ENCODE peak calls at places on chromosomes 11 and 22, in eight cellular contexts. One of them, this sample, is unnamed.

GRCh38 chr11:35529971-35530495 is 4.6 kb upstream of the PAMR1 start:
- DNase-seq in HFFc6: peak
- DNase-seq in fibroblast of lung: peak
- DNase-seq in HFF-Myc: peak
- DNase-seq in CD4-positive, alpha-beta T cell: no peak
- DNase-seq in Calu3: no peak
- DNase-seq in cardiac muscle cell: peak
- DNase-seq in pancreas: no peak
- DNase-seq in this sample: no peak

GRCh38 chr22:30872282-30873041 is 96.1 kb downstream of the MORC2 start:
- DNase-seq in Calu3: no peak
- DNase-seq in CD4-positive, alpha-beta T cell: no peak
- DNase-seq in HFFc6: no peak
- DNase-seq in cardiac muscle cell: no peak
- DNase-seq in HFF-Myc: no peak
- DNase-seq in fibroblast of lung: no peak
- DNase-seq in pancreas: peak
- DNase-seq in this sample: no peak

GRCh38 chr11:102202972-102203371 is 92.7 kb downstream of the YAP1 start:
- DNase-seq in CD4-positive, alpha-beta T cell: no peak
- DNase-seq in pancreas: no peak
- DNase-seq in HFFc6: no peak
- DNase-seq in fibroblast of lung: no peak
- DNase-seq in cardiac muscle cell: no peak
- DNase-seq in Calu3: no peak
- DNase-seq in HFF-Myc: no peak
- DNase-seq in this sample: no peak

GRCh38 chr11:841981-842369 is 354 bp downstream of the POLR2L start:
- DNase-seq in Calu3: no peak
- DNase-seq in HFFc6: no peak
- DNase-seq in cardiac muscle cell: no peak
- DNase-seq in fibroblast of lung: no peak
- DNase-seq in HFF-Myc: no peak
- DNase-seq in CD4-positive, alpha-beta T cell: no peak
- DNase-seq in pancreas: no peak
- DNase-seq in this sample: no peak

GRCh38 chr11:70331901-70332300 is 61.4 kb downstream of the PPFIA1 start:
- DNase-seq in cardiac muscle cell: no peak
- DNase-seq in pancreas: no peak
- DNase-seq in HFFc6: no peak
- DNase-seq in Calu3: no peak
- DNase-seq in fibroblast of lung: no peak
- DNase-seq in CD4-positive, alpha-beta T cell: no peak
- DNase-seq in HFF-Myc: no peak
- DNase-seq in this sample: no peak

GRCh38 chr11:62546244-62546936 is at the start of gene AHNAK:
- DNase-seq in Calu3: peak
- DNase-seq in cardiac muscle cell: peak
- DNase-seq in HFFc6: peak
- DNase-seq in fibroblast of lung: peak
- DNase-seq in CD4-positive, alpha-beta T cell: peak
- DNase-seq in HFF-Myc: no peak
- DNase-seq in pancreas: peak
- DNase-seq in this sample: peak

GRCh38 chr11:131622193-131622592 is 251.8 kb downstream of the NTM start:
- DNase-seq in CD4-positive, alpha-beta T cell: no peak
- DNase-seq in fibroblast of lung: no peak
- DNase-seq in pancreas: no peak
- DNase-seq in Calu3: no peak
- DNase-seq in HFFc6: no peak
- DNase-seq in cardiac muscle cell: no peak
- DNase-seq in HFF-Myc: no peak
- DNase-seq in this sample: no peak

GRCh38 chr11:103202048-103202651 is 92.9 kb downstream of the DYNC2H1 start:
- DNase-seq in cardiac muscle cell: peak
- DNase-seq in HFFc6: peak
- DNase-seq in HFF-Myc: no peak
- DNase-seq in Calu3: no peak
- DNase-seq in fibroblast of lung: peak
- DNase-seq in pancreas: no peak
- DNase-seq in CD4-positive, alpha-beta T cell: no peak
- DNase-seq in this sample: no peak

GRCh38 chr11:113689711-113690618 is 16.1 kb downstream of the TMPRSS5 start:
- DNase-seq in CD4-positive, alpha-beta T cell: no peak
- DNase-seq in HFF-Myc: no peak
- DNase-seq in cardiac muscle cell: no peak
- DNase-seq in Calu3: peak
- DNase-seq in fibroblast of lung: no peak
- DNase-seq in pancreas: no peak
- DNase-seq in HFFc6: no peak
- DNase-seq in this sample: no peak

GRCh38 chr11:113695207-113695606 is 10.9 kb downstream of the TMPRSS5 start:
- DNase-seq in pancreas: no peak
- DNase-seq in HFF-Myc: no peak
- DNase-seq in HFFc6: no peak
- DNase-seq in Calu3: no peak
- DNase-seq in cardiac muscle cell: no peak
- DNase-seq in CD4-positive, alpha-beta T cell: no peak
- DNase-seq in fibroblast of lung: no peak
- DNase-seq in this sample: no peak

GRCh38 chr11:113694390-113694789 is 11.7 kb downstream of the TMPRSS5 start:
- DNase-seq in Calu3: no peak
- DNase-seq in CD4-positive, alpha-beta T cell: no peak
- DNase-seq in fibroblast of lung: no peak
- DNase-seq in pancreas: no peak
- DNase-seq in HFFc6: no peak
- DNase-seq in HFF-Myc: no peak
- DNase-seq in cardiac muscle cell: no peak
- DNase-seq in this sample: no peak

GRCh38 chr11:113693030-113693429 is 13.1 kb downstream of the TMPRSS5 start:
- DNase-seq in CD4-positive, alpha-beta T cell: no peak
- DNase-seq in Calu3: no peak
- DNase-seq in HFFc6: no peak
- DNase-seq in fibroblast of lung: no peak
- DNase-seq in pancreas: no peak
- DNase-seq in HFF-Myc: no peak
- DNase-seq in cardiac muscle cell: no peak
- DNase-seq in this sample: no peak

DNA sequence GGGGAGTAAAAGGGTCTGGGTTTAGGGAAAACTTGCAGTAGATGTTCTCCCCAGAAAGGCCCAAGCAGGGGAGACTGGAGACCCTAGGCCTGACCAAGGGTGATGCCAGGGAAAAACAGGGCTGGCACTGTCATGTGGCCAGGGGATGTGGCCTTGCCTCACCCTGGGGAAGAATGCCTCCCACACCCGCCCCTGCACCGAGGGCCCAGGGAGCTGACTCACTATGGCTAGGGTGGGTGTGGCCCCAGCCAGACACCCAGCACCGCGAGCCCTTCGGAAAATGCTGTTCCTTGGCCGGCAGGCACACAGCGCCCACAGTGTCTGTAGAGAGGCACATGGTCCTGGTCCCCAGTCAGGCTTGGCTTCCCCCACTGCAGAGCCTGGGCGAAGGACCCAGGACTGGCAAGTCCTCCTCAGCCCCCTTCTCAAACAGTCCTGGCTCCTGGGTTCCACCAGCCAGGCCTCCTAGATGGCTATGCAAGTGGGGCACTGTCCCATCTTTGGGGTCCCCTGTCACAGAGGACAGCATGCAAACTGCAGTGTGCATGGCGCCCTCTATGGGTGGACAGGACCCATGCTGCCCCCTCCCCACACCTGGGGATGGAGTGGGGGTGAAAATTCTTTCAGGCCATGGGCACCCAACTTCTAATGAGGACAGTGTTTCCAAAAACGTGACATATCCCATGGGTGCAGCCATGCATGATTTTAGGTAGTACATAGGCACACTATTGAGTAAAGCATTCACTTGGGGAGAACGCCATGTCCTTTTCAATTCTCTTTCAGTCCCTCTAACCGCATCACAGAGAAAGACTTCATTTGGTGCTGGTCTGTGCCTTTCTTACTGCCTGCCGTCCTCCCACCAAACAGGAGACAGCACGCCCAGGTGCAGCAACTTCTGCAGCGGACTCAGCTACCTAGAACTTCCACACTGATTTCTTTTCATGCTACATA is 15.2 kb downstream of the TMPRSS5 start:
- DNase-seq in Calu3: peak
- DNase-seq in CD4-positive, alpha-beta T cell: no peak
- DNase-seq in HFFc6: peak
- DNase-seq in pancreas: no peak
- DNase-seq in cardiac muscle cell: peak
- DNase-seq in fibroblast of lung: peak
- DNase-seq in HFF-Myc: peak
- DNase-seq in this sample: peak
- TF ChIP-seq CTCF in Calu3: peak
- TF ChIP-seq CTCF in CD4-positive, alpha-beta T cell: no peak
- TF ChIP-seq CTCF in HFFc6: peak
- TF ChIP-seq CTCF in pancreas: peak
- TF ChIP-seq CTCF in cardiac muscle cell: peak
- TF ChIP-seq CTCF in fibroblast of lung: peak
- TF ChIP-seq CTCF in HFF-Myc: peak
- TF ChIP-seq CTCF in this sample: peak

DNA sequence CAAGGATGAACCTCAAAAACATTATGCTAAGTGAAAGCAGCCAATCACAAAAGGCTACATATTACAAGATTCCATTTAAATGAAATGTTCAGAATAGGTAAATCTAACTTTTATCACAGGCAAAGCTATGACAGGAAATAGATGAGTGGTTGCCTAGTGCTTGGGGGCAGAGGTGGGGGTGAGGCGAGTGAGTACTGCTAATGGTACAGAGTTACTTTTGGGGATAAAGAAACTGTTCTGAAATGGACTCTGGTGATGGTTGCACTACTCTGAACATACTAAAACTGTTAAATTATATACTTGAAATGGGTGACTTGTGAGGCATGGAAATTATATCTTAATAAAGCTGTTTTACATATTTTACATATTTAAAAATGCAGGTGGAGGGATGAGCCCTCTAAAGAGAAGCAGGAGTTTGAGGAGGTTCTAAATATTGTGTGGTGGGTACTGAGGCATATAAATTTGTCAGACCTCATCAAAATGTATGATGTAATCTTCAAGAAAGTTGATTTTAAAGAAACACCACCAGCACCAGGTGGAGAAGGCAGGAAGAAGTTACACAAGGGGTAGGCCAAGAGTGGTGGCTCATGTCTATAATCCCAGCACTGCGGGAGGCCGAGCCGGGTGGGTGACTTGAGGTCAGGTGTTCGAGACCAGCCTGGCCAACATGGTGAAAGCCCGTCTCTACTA is 3.6 kb downstream of the SLC43A1 start:
- DNase-seq in HFF-Myc: no peak
- DNase-seq in HFFc6: no peak
- DNase-seq in cardiac muscle cell: no peak
- DNase-seq in fibroblast of lung: no peak
- DNase-seq in pancreas: no peak
- DNase-seq in CD4-positive, alpha-beta T cell: no peak
- DNase-seq in Calu3: no peak
- DNase-seq in this sample: no peak
- TF ChIP-seq CTCF in HFF-Myc: no peak
- TF ChIP-seq CTCF in HFFc6: no peak
- TF ChIP-seq CTCF in cardiac muscle cell: no peak
- TF ChIP-seq CTCF in fibroblast of lung: no peak
- TF ChIP-seq CTCF in pancreas: no peak
- TF ChIP-seq CTCF in CD4-positive, alpha-beta T cell: no peak
- TF ChIP-seq CTCF in Calu3: no peak
- TF ChIP-seq CTCF in this sample: no peak

DNA sequence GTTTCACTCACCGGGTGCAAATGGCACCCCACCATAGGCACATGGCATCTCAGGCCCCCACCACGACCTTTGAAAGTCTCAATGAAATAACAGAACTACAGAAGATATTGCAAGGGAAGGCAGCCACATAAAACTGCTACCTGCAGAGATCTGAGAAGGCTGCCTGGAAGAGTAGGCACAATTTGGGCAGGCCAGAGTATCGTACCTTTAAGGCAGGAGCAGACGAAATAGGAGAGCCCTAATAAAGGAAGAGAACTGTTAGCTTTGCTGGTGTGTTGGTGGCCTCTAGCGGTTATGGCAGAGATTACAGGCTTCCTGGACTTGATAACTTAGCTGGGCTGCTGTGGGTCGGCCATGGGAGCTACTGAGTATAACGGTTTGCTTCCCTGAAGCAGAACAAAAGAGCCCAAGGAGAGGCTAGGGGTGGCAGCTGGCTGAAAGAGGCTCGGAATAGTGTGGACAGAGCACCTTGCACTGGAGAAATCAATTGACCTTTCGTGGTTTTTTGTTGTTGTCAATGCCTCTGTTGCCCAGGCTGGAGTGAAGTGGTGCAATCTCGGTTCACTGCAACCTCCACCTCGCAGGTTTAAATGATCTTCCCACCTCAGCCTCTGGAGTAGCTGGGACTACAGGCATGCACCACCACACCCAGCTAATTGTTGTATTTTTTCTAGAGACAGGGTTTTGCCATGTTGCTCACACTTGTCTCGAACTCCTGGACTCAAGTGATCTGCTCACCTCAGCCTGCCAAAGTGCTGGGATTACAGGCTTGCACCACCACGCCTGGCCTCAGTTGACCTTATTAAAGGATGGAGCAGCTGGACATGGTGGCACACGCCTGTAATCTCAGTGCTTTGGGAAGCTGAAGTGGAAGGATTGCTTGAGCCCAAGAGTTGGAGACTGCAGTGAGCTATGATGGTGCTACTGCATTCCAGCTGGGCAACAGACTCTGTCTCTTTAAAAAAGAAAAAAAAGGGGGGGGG is 4.8 kb downstream of the SDF2L1 start:
- DNase-seq in pancreas: peak
- DNase-seq in fibroblast of lung: peak
- DNase-seq in cardiac muscle cell: peak
- DNase-seq in HFF-Myc: peak
- DNase-seq in CD4-positive, alpha-beta T cell: peak
- DNase-seq in Calu3: peak
- DNase-seq in HFFc6: peak
- DNase-seq in this sample: peak
- TF ChIP-seq CTCF in pancreas: peak
- TF ChIP-seq CTCF in fibroblast of lung: peak
- TF ChIP-seq CTCF in cardiac muscle cell: peak
- TF ChIP-seq CTCF in HFF-Myc: peak
- TF ChIP-seq CTCF in CD4-positive, alpha-beta T cell: peak
- TF ChIP-seq CTCF in Calu3: peak
- TF ChIP-seq CTCF in HFFc6: peak
- TF ChIP-seq CTCF in this sample: peak

DNA sequence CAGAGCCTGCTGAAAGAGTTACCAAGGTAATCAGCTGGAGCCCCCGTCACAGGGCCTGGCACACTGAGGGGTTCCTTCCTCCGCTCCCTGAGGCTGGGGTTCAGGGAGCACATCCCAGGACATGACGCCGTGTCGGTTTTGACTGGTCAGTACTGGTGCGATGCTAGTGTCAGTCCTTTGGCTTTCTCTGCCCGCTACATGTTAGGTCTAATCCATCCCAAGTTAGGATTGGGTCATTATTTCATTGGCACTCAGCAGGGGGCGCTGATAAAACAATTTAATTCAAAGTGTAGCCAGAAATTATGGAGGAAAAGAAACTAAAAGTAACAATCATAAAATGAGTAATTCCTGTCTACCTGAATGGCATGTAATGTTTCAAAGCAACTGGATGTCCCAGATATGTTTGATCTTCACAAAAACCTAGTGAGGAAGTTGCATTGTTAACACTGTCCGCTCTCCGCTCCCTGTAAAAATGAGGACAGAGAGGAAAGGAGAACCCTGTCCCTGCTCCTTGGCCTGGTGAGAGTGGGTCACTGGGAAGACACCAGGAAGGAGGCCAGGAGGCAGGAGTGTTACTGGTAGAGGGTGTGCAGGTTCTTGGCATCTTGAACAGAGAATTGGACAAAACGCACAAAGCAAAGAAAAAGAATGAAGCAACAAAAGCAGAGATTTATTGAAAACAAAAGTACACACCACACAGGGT is 27.1 kb downstream of the TSKU start:
- DNase-seq in pancreas: no peak
- DNase-seq in HFFc6: peak
- DNase-seq in CD4-positive, alpha-beta T cell: no peak
- DNase-seq in HFF-Myc: no peak
- DNase-seq in fibroblast of lung: no peak
- DNase-seq in Calu3: peak
- DNase-seq in cardiac muscle cell: peak
- DNase-seq in this sample: peak
- TF ChIP-seq CTCF in pancreas: peak
- TF ChIP-seq CTCF in HFFc6: peak
- TF ChIP-seq CTCF in CD4-positive, alpha-beta T cell: peak
- TF ChIP-seq CTCF in HFF-Myc: peak
- TF ChIP-seq CTCF in fibroblast of lung: peak
- TF ChIP-seq CTCF in Calu3: peak
- TF ChIP-seq CTCF in cardiac muscle cell: peak
- TF ChIP-seq CTCF in this sample: peak

This sample was measured in activated CD8-positive, alpha-beta T cell treated with anti-CD3 and anti-CD28 coated beads for 36 hours.